ENCODE peak calls at places on chromosomes 6 and 20, in five cellular contexts. N is H1, D is K562, V is GM12878, T is HepG2. K is an unnamed sample.

GRCh38 chr20:59020938-59021551 is 1.8 kb downstream of the TUBB1 start:
- DNase-seq in N (no peak), D (peak; percentile 58), V (no peak), T (no peak), K (no peak)

GRCh38 chr6:70874181-70874913 is 82.5 kb downstream of the B3GAT2 start:
- DNase-seq in N (no peak), D (no peak), V (no peak), T (no peak), K (no peak)

GRCh38 chr20:17835941-17836861 is 132.4 kb downstream of the SNX5 start:
- DNase-seq in N (no peak), D (no peak), V (no peak), T (no peak), K (peak; percentile 21)

GRCh38 chr6:4935486-4935885 is 68.4 kb downstream of the RPP40 start:
- DNase-seq in N (no peak), D (no peak), V (no peak), T (no peak), K (no peak)

GRCh38 chr6:56865081-56865875 is 89.6 kb upstream of the BEND6 start:
- DNase-seq in N (no peak), D (no peak), V (no peak), T (no peak), K (no peak)

GRCh38 chr6:18441253-18441979 is 54.3 kb downstream of the RNF144B start:
- DNase-seq in N (no peak), D (no peak), V (no peak), T (no peak), K (no peak)

GRCh38 chr6:36786055-36786675 is 53.1 kb downstream of the CPNE5 start:
- DNase-seq in N (no peak), D (peak; percentile 53), V (no peak), T (no peak), K (no peak)

GRCh38 chr6:48736486-48737206 is 625.6 kb upstream of the PTCHD4 start:
- DNase-seq in N (no peak), D (no peak), V (no peak), T (no peak), K (no peak)

GRCh38 chr6:146884728-146885127 is 286.0 kb downstream of the ADGB start:
- DNase-seq in N (no peak), D (no peak), V (no peak), T (no peak), K (peak; percentile 3)

GRCh38 chr20:9474835-9475413 is 39.5 kb upstream of the LAMP5 start:
- DNase-seq in N (no peak), D (no peak), V (no peak), T (no peak), K (no peak)

GRCh38 chr20:43541214-43541613 is 17.6 kb upstream of the SGK2 start:
- DNase-seq in N (no peak), D (no peak), V (no peak), T (no peak), K (no peak)

GRCh38 chr6:168299541-168300511 is 19.8 kb downstream of the DACT2 start:
- DNase-seq in N (no peak), D (no peak), V (no peak), T (no peak), K (no peak)

GRCh38 chr20:35454881-35455609 is at the start of gene CEP250:
- DNase-seq in N (peak; percentile 96), D (peak; percentile 98), V (peak; percentile 88), T (peak; percentile 98), K (peak; percentile 94)

GRCh38 chr6:170212956-170213636 is 77.8 kb downstream of the DLL1 start:
- DNase-seq in N (no peak), D (no peak), V (no peak), T (no peak), K (no peak)

GRCh38 chr6:29892696-29893095 is 49.6 kb upstream of the HLA-A start:
- DNase-seq in N (no peak), D (no peak), V (no peak), T (no peak), K (no peak)

GRCh38 chr6:139060332-139060731 is 31.8 kb downstream of the ABRACL start:
- DNase-seq in N (no peak), D (no peak), V (no peak), T (no peak), K (no peak)

GRCh38 chr6:155444120-155444917 is 11.3 kb downstream of the NOX3 start:
- DNase-seq in N (no peak), D (no peak), V (no peak), T (peak; percentile 100), K (peak; percentile 6)

GRCh38 chr6:117483004-117483644 is 650 bp downstream of the DCBLD1 start:
- DNase-seq in N (peak; percentile 74), D (peak; percentile 50), V (no peak), T (peak; percentile 74), K (no peak)

DNA sequence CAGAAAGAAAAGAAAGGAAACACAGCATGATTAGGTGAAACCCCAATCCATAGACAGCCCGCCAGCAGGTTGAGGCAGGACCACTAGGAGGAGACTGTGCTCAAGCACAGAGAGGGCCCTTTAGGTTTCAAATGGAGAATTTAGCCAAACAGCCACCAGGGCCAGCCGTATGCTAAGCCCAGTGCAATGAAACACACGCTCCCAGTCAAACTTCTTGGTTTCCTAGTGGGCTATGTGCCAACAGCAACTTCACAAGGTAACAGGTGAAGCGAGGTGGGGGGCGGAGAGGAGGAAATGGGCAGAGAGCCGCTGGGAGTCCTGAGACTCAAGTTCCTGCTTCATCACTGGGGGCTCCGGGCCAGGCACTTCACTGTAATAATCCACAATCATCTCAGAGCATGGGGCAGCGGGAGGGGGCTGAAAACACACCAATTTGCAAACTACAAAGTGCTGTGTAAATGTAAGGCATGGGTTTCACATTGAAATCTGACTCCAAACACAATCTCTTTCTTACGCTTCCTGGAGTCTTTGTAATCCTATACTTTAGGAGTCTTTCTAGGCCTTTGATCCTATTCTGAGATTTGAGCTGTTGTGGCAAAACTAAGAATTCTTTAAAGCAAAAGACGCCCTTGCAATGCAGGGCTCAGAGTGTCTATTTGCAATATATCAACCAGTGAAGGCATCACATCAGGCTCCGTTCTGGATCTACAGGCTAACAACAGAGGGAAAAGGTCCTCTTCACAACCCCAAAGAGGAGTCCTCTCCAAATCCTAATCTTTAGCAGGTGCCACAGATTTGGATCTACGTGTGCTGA is 117.3 kb downstream of the OPRM1 start:
- DNase-seq in N (peak; percentile 48), D (peak; percentile 18), V (no peak), T (peak; percentile 30), K (peak; percentile 15)
- H3K4me3 ChIP-seq in N (no peak overlapping the region), D (no peak overlapping the region), V (peak overlapping the region; percentile 35), T (no peak overlapping the region), K (no peak overlapping the region)

GRCh38 chr6:103018426-103018825 is 1624.9 kb downstream of the GRIK2 start:
- DNase-seq in N (no peak), D (no peak), V (no peak), T (no peak), K (no peak)
- TF ChIP-seq KDM1A in N (no peak), D (no peak), V (no peak), T (no peak), K (no peak)

GRCh38 chr20:36856196-36856595 is 19.7 kb upstream of the TLDC2 start:
- DNase-seq in N (no peak), D (no peak), V (no peak), T (no peak), K (no peak)
- H3K27ac ChIP-seq in N (no peak overlapping the region), D (no peak overlapping the region), V (no peak overlapping the region), T (no peak overlapping the region), K (peak overlapping the region; percentile 70)

GRCh38 chr6:41500561-41500960 is 45.6 kb upstream of the FOXP4 start:
- DNase-seq in N (no peak), D (no peak), V (no peak), T (no peak), K (no peak)

GRCh38 chr6:41504526-41505021 is 41.6 kb upstream of the FOXP4 start:
- DNase-seq in N (no peak), D (no peak), V (no peak), T (no peak), K (no peak)

GRCh38 chr6:41503841-41504525 is 42.2 kb upstream of the FOXP4 start:
- DNase-seq in N (peak; percentile 66), D (no peak), V (no peak), T (peak; percentile 52), K (peak; percentile 21)

GRCh38 chr6:41503435-41503768 is 42.8 kb upstream of the FOXP4 start:
- DNase-seq in N (no peak), D (no peak), V (no peak), T (no peak), K (no peak)

GRCh38 chr6:41502607-41503434 is 43.4 kb upstream of the FOXP4 start:
- DNase-seq in N (peak; percentile 73), D (peak; percentile 45), V (no peak), T (no peak), K (no peak)
- H3K4me3 ChIP-seq in N (peak overlapping the region; percentile 43), D (no peak overlapping the region), V (no peak overlapping the region), T (peak overlapping the region; percentile 51), K (no peak overlapping the region)

DNA sequence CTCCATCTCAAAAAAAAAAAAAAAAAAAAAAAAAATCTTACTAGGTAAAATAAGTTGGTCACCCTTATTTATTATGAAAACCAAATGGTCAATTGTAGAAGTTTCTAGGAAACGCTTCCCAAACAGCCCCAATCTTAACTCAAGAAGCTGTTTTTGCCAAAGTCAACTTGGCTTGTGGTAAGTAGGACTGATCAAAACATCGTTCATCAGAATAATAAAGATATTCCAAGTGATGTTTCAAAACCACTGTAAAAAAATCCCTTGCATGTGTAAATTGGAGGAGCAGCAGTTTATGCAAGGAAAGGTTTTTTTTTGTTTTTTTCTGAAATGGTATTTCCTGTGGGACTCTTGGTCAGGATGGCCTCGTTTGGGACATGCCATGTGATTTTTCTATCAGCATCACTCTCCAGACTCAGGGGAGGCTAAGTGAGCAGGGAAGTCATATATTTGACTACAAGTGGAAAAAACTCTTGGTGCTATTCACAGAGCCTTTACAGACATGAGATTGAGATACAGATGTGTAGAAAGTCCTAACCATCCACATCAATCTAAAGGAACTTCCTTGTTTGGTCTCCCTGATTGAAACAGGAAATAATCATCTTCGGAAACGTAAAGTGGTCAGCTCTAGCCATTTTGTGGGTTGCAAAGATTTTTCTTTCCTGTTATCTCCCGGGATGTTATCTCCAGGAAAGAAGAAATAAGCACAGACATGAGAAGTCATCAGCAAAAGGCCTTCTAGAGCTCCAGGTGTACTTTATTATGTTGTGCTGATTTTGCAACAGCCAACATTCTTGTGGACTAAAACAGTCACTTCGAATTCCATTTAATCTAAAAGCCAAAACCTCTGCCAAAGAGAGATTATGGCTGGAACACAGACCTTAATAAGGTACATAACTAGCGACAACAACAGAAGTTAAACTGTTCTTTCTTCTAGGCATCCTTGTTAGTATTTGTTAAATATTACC is 177.8 kb downstream of the EDN1 start:
- DNase-seq in N (no peak), D (no peak), V (no peak), T (no peak), K (no peak)
- TF ChIP-seq KDM1A in N (no peak), D (no peak), V (no peak), T (no peak), K (no peak)

DNA sequence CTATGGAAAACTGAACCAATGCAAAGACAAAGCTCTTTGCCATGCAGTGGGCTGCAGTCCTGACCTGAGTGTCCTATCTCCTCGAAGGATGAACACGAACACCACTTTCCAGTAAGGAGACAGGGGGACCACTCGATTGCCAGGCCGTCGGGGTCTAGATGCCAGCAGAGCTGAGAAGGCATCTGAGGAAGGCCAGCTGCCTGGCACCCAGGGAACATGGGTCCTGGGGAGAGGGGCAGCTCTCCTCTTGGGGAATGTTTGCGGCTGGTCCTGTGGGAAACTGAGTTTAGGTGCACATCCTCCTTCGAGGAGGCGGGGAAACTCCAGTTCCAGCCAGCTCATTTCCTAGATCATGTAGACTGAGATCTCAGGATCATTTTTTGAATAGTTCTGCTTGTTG is 225.5 kb upstream of the FOXQ1 start:
- DNase-seq in N (no peak), D (no peak), V (no peak), T (no peak), K (no peak)
- H3K27ac ChIP-seq in N (no peak overlapping the region), D (no peak overlapping the region), V (no peak overlapping the region), T (no peak overlapping the region), K (no peak overlapping the region)